ENCODE peak calls at places on chromosome 14, in ten cellular contexts. One of them, this sample, is unnamed.

GRCh38 chr14:36507847-36508417 is 12.1 kb downstream of the NKX2-1 start:
- DNase-seq in left ventricle myocardium inferior: no peak
- DNase-seq in right atrium auricular region: no peak
- DNase-seq in lower leg skin: no peak
- DNase-seq in GM12865: no peak
- DNase-seq in bronchial epithelial cell: no peak
- DNase-seq in astrocyte of the cerebellum: no peak
- DNase-seq in spleen: no peak
- DNase-seq in cardiac muscle cell: no peak
- DNase-seq in mesenchymal stem cell: no peak
- DNase-seq in this sample: no peak

GRCh38 chr14:52272375-52272774 is 4.9 kb downstream of the PTGDR start:
- DNase-seq in spleen: no peak
- DNase-seq in cardiac muscle cell: peak
- DNase-seq in mesenchymal stem cell: peak
- DNase-seq in lower leg skin: no peak
- DNase-seq in astrocyte of the cerebellum: no peak
- DNase-seq in GM12865: peak
- DNase-seq in left ventricle myocardium inferior: no peak
- DNase-seq in bronchial epithelial cell: peak
- DNase-seq in right atrium auricular region: no peak
- DNase-seq in this sample: no peak

GRCh38 chr14:51999084-51999483 is 9.7 kb downstream of the RTRAF start:
- DNase-seq in mesenchymal stem cell: no peak
- DNase-seq in cardiac muscle cell: no peak
- DNase-seq in right atrium auricular region: no peak
- DNase-seq in bronchial epithelial cell: no peak
- DNase-seq in GM12865: no peak
- DNase-seq in spleen: no peak
- DNase-seq in astrocyte of the cerebellum: no peak
- DNase-seq in left ventricle myocardium inferior: no peak
- DNase-seq in lower leg skin: no peak
- DNase-seq in this sample: no peak

GRCh38 chr14:104724981-104725771 is 1.1 kb downstream of the ADSS1 start:
- DNase-seq in left ventricle myocardium inferior: peak
- DNase-seq in GM12865: no peak
- DNase-seq in spleen: no peak
- DNase-seq in cardiac muscle cell: peak
- DNase-seq in bronchial epithelial cell: no peak
- DNase-seq in right atrium auricular region: no peak
- DNase-seq in mesenchymal stem cell: peak
- DNase-seq in astrocyte of the cerebellum: no peak
- DNase-seq in lower leg skin: no peak
- DNase-seq in this sample: no peak

GRCh38 chr14:71701990-71702389 is 230.2 kb upstream of the RGS6 start:
- DNase-seq in bronchial epithelial cell: peak
- DNase-seq in mesenchymal stem cell: peak
- DNase-seq in right atrium auricular region: no peak
- DNase-seq in astrocyte of the cerebellum: no peak
- DNase-seq in spleen: no peak
- DNase-seq in left ventricle myocardium inferior: no peak
- DNase-seq in GM12865: no peak
- DNase-seq in cardiac muscle cell: no peak
- DNase-seq in lower leg skin: no peak
- DNase-seq in this sample: no peak

GRCh38 chr14:77878783-77879182 is 78.9 kb downstream of the ADCK1 start:
- DNase-seq in lower leg skin: no peak
- DNase-seq in right atrium auricular region: no peak
- DNase-seq in mesenchymal stem cell: no peak
- DNase-seq in GM12865: no peak
- DNase-seq in bronchial epithelial cell: no peak
- DNase-seq in cardiac muscle cell: no peak
- DNase-seq in astrocyte of the cerebellum: no peak
- DNase-seq in spleen: no peak
- DNase-seq in left ventricle myocardium inferior: no peak
- DNase-seq in this sample: no peak

GRCh38 chr14:26276757-26277156 is 321.1 kb downstream of the NOVA1 start:
- DNase-seq in left ventricle myocardium inferior: no peak
- DNase-seq in bronchial epithelial cell: no peak
- DNase-seq in spleen: no peak
- DNase-seq in right atrium auricular region: no peak
- DNase-seq in mesenchymal stem cell: no peak
- DNase-seq in astrocyte of the cerebellum: no peak
- DNase-seq in cardiac muscle cell: peak
- DNase-seq in lower leg skin: no peak
- DNase-seq in GM12865: no peak
- DNase-seq in this sample: no peak

GRCh38 chr14:100237735-100238418 is 1.1 kb upstream of the YY1 start:
- DNase-seq in bronchial epithelial cell: no peak
- DNase-seq in left ventricle myocardium inferior: peak
- DNase-seq in mesenchymal stem cell: peak
- DNase-seq in lower leg skin: peak
- DNase-seq in spleen: peak
- DNase-seq in astrocyte of the cerebellum: no peak
- DNase-seq in GM12865: peak
- DNase-seq in cardiac muscle cell: peak
- DNase-seq in right atrium auricular region: no peak
- DNase-seq in this sample: no peak

GRCh38 chr14:67618617-67619063 is 1.1 kb upstream of the ARG2 start:
- DNase-seq in mesenchymal stem cell: peak
- DNase-seq in lower leg skin: no peak
- DNase-seq in spleen: no peak
- DNase-seq in GM12865: peak
- DNase-seq in left ventricle myocardium inferior: no peak
- DNase-seq in right atrium auricular region: no peak
- DNase-seq in bronchial epithelial cell: peak
- DNase-seq in astrocyte of the cerebellum: peak
- DNase-seq in cardiac muscle cell: peak
- DNase-seq in this sample: no peak

GRCh38 chr14:67514650-67515385 is 18.3 kb upstream of the PLEKHH1 start:
- DNase-seq in bronchial epithelial cell: no peak
- DNase-seq in spleen: peak
- DNase-seq in left ventricle myocardium inferior: peak
- DNase-seq in astrocyte of the cerebellum: no peak
- DNase-seq in cardiac muscle cell: no peak
- DNase-seq in right atrium auricular region: no peak
- DNase-seq in mesenchymal stem cell: peak
- DNase-seq in GM12865: peak
- DNase-seq in lower leg skin: peak
- DNase-seq in this sample: no peak

GRCh38 chr14:21748869-21749303 is 75.3 kb upstream of the OR4E1 start:
- DNase-seq in GM12865: peak
- DNase-seq in mesenchymal stem cell: peak
- DNase-seq in right atrium auricular region: no peak
- DNase-seq in lower leg skin: no peak
- DNase-seq in spleen: no peak
- DNase-seq in bronchial epithelial cell: peak
- DNase-seq in left ventricle myocardium inferior: peak
- DNase-seq in astrocyte of the cerebellum: peak
- DNase-seq in cardiac muscle cell: peak
- DNase-seq in this sample: no peak

DNA sequence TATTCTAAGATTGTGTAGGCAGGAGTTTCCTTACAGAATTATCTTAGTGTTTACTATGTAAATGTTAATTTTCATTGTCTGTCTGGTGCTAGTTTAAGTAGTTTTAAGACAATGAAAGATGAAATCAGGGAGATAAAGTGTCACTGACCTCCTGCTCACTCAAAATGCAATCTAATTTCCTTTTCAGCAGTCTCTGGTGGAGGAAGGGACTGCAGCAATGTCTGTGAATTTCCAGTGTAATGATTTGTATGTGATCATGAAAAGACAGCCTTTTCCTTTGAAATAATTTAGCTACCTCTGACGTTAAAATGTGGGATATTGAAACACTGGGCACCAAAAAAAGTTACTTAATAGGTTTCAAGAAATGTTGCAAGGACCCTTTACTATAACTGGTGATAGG is 779.7 kb upstream of the FLRT2 start:
- DNase-seq in bronchial epithelial cell: no peak
- DNase-seq in right atrium auricular region: no peak
- DNase-seq in left ventricle myocardium inferior: no peak
- DNase-seq in spleen: no peak
- DNase-seq in mesenchymal stem cell: no peak
- DNase-seq in lower leg skin: no peak
- DNase-seq in cardiac muscle cell: no peak
- DNase-seq in astrocyte of the cerebellum: no peak
- DNase-seq in GM12865: no peak
- DNase-seq in this sample: no peak
- H3K4me3 ChIP-seq in bronchial epithelial cell: no peak
- H3K4me3 ChIP-seq in right atrium auricular region: no peak
- H3K4me3 ChIP-seq in left ventricle myocardium inferior: no peak
- H3K4me3 ChIP-seq in spleen: no peak
- H3K4me3 ChIP-seq in mesenchymal stem cell: no peak
- H3K4me3 ChIP-seq in lower leg skin: no peak
- H3K4me3 ChIP-seq in cardiac muscle cell: no peak
- H3K4me3 ChIP-seq in astrocyte of the cerebellum: no peak
- H3K4me3 ChIP-seq in GM12865: no peak
- H3K4me3 ChIP-seq in this sample: no peak

GRCh38 chr14:94961761-94962575 is 192.1 kb upstream of the GSC start:
- DNase-seq in lower leg skin: peak
- DNase-seq in right atrium auricular region: peak
- DNase-seq in GM12865: no peak
- DNase-seq in cardiac muscle cell: no peak
- DNase-seq in astrocyte of the cerebellum: no peak
- DNase-seq in mesenchymal stem cell: no peak
- DNase-seq in spleen: no peak
- DNase-seq in left ventricle myocardium inferior: no peak
- DNase-seq in bronchial epithelial cell: no peak
- DNase-seq in this sample: no peak
- H3K4me3 ChIP-seq in lower leg skin: no peak
- H3K4me3 ChIP-seq in right atrium auricular region: no peak
- H3K4me3 ChIP-seq in GM12865: no peak
- H3K4me3 ChIP-seq in cardiac muscle cell: no peak
- H3K4me3 ChIP-seq in astrocyte of the cerebellum: no peak
- H3K4me3 ChIP-seq in mesenchymal stem cell: no peak
- H3K4me3 ChIP-seq in spleen: no peak
- H3K4me3 ChIP-seq in left ventricle myocardium inferior: no peak
- H3K4me3 ChIP-seq in bronchial epithelial cell: no peak
- H3K4me3 ChIP-seq in this sample: no peak

GRCh38 chr14:54489318-54489683 is 521 bp upstream of the GMFB start:
- DNase-seq in spleen: no peak
- DNase-seq in mesenchymal stem cell: no peak
- DNase-seq in right atrium auricular region: no peak
- DNase-seq in left ventricle myocardium inferior: no peak
- DNase-seq in astrocyte of the cerebellum: no peak
- DNase-seq in cardiac muscle cell: no peak
- DNase-seq in GM12865: no peak
- DNase-seq in lower leg skin: no peak
- DNase-seq in bronchial epithelial cell: no peak
- DNase-seq in this sample: no peak

GRCh38 chr14:54490448-54490805 is 1.6 kb upstream of the GMFB start:
- DNase-seq in astrocyte of the cerebellum: no peak
- DNase-seq in cardiac muscle cell: no peak
- DNase-seq in GM12865: no peak
- DNase-seq in bronchial epithelial cell: no peak
- DNase-seq in lower leg skin: no peak
- DNase-seq in left ventricle myocardium inferior: no peak
- DNase-seq in spleen: no peak
- DNase-seq in right atrium auricular region: no peak
- DNase-seq in mesenchymal stem cell: no peak
- DNase-seq in this sample: no peak

GRCh38 chr14:54488646-54489317 is at the start of gene GMFB:
- DNase-seq in GM12865: peak
- DNase-seq in lower leg skin: peak
- DNase-seq in astrocyte of the cerebellum: peak
- DNase-seq in spleen: peak
- DNase-seq in right atrium auricular region: peak
- DNase-seq in bronchial epithelial cell: peak
- DNase-seq in left ventricle myocardium inferior: peak
- DNase-seq in mesenchymal stem cell: peak
- DNase-seq in cardiac muscle cell: peak
- DNase-seq in this sample: peak

GRCh38 chr14:54488318-54488645 is 498 bp downstream of the GMFB start:
- DNase-seq in left ventricle myocardium inferior: no peak
- DNase-seq in mesenchymal stem cell: no peak
- DNase-seq in bronchial epithelial cell: peak
- DNase-seq in lower leg skin: no peak
- DNase-seq in cardiac muscle cell: no peak
- DNase-seq in right atrium auricular region: no peak
- DNase-seq in astrocyte of the cerebellum: no peak
- DNase-seq in GM12865: no peak
- DNase-seq in spleen: no peak
- DNase-seq in this sample: no peak

GRCh38 chr14:54489731-54490447 is 1.1 kb upstream of the GMFB start:
- DNase-seq in right atrium auricular region: no peak
- DNase-seq in bronchial epithelial cell: no peak
- DNase-seq in mesenchymal stem cell: no peak
- DNase-seq in cardiac muscle cell: no peak
- DNase-seq in lower leg skin: no peak
- DNase-seq in spleen: no peak
- DNase-seq in GM12865: no peak
- DNase-seq in astrocyte of the cerebellum: no peak
- DNase-seq in left ventricle myocardium inferior: no peak
- DNase-seq in this sample: no peak
- H3K4me3 ChIP-seq in right atrium auricular region: no peak
- H3K4me3 ChIP-seq in bronchial epithelial cell: no peak
- H3K4me3 ChIP-seq in mesenchymal stem cell: peak
- H3K4me3 ChIP-seq in cardiac muscle cell: no peak
- H3K4me3 ChIP-seq in lower leg skin: no peak
- H3K4me3 ChIP-seq in spleen: no peak
- H3K4me3 ChIP-seq in GM12865: peak
- H3K4me3 ChIP-seq in astrocyte of the cerebellum: no peak
- H3K4me3 ChIP-seq in left ventricle myocardium inferior: peak
- H3K4me3 ChIP-seq in this sample: peak

DNA sequence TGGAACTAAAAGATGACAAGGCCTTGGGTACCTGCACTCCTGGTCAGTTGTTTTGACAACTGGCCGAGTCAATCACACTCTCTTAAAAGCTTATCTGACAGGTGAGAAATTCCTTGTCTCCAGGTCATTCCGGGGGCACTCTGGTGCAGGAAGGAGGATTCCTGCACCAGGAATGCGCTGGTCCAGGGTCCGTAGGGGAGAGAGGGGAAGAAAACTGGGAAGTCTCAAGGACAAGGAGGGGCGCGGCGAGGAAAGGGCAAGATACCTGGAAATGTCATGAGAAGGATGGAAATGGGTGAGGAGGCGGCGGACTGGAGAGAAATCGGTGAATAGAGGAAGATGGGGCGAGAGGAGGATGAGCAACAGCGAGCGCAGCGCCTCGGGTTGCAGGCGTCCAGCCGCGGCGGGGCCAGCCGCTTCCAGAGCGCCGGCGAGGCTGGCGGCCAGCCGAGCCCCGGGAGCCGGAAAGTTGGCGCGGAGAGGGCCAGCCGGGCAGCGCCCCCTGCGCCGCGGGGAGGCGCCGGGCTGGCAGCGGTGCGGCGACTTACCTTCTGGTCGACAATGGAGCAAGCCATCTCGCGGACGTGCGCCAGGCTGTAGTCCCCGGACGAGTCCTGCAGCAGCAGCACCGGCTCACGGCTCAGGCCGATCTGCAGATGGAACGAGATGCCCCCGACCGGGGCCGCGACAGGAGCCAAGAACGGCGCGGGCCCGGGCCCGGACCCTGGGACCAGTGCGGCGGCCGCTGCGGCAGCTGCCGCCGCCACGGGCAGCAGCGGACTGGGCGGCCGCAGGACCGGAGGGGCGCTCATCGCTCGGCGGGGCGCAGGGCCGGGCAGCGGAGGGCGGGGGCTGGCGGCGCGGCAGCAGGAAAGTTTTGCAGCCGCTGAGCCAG is 699 bp downstream of the PRKD1 start:
- DNase-seq in GM12865: no peak
- DNase-seq in mesenchymal stem cell: peak
- DNase-seq in left ventricle myocardium inferior: peak
- DNase-seq in right atrium auricular region: peak
- DNase-seq in spleen: peak
- DNase-seq in astrocyte of the cerebellum: no peak
- DNase-seq in bronchial epithelial cell: no peak
- DNase-seq in lower leg skin: no peak
- DNase-seq in cardiac muscle cell: peak
- DNase-seq in this sample: peak
- H3K4me3 ChIP-seq in GM12865: no peak
- H3K4me3 ChIP-seq in mesenchymal stem cell: peak
- H3K4me3 ChIP-seq in left ventricle myocardium inferior: peak
- H3K4me3 ChIP-seq in right atrium auricular region: peak
- H3K4me3 ChIP-seq in spleen: peak
- H3K4me3 ChIP-seq in astrocyte of the cerebellum: peak
- H3K4me3 ChIP-seq in bronchial epithelial cell: peak
- H3K4me3 ChIP-seq in lower leg skin: peak
- H3K4me3 ChIP-seq in cardiac muscle cell: peak
- H3K4me3 ChIP-seq in this sample: peak